ENCODE peak calls at places on chromosomes 2 and 18, in five cellular contexts. E is sigmoid colon; M is neural crest cell; T is activated effector memory CD4-positive, alpha-beta T cell treated with anti-CD3 and anti-CD28 coated beads, Interleukin-2, amount 50 U/mL, for 16 hours; I is stimulated activated CD4-positive, alpha-beta T cell treated with anti-CD3 and anti-CD28 coated beads, Interleukin-2, amount 100 ng/mL, for 24 hours. A is an unnamed sample.

GRCh38 chr2:8102470-8102869 is 579.4 kb upstream of the ID2 start:
- DNase-seq in E (no peak), M (no peak), T (no peak), I (no peak), A (no peak)

GRCh38 chr2:220855296-220855695 is 716.8 kb downstream of the EPHA4 start:
- DNase-seq in E (no peak), M (no peak), T (no peak), I (no peak), A (no peak)

GRCh38 chr18:78138993-78139496 is 840.6 kb upstream of the SALL3 start:
- DNase-seq in E (no peak), M (no peak), T (no peak), I (no peak), A (no peak)

GRCh38 chr2:120748310-120748709 is 12.6 kb downstream of the GLI2 start:
- DNase-seq in E (no peak), M (no peak), T (no peak), I (no peak), A (no peak)

GRCh38 chr2:54666741-54667639 is 56.5 kb upstream of the EML6 start:
- DNase-seq in E (peak), M (no peak), T (no peak), I (no peak), A (no peak)

GRCh38 chr2:223725494-223725893 is 111.9 kb downstream of the AP1S3 start:
- DNase-seq in E (peak), M (peak), T (no peak), I (no peak), A (no peak)

GRCh38 chr2:131827481-131828163 is 299.9 kb downstream of the CCDC74A start:
- DNase-seq in E (no peak), M (no peak), T (no peak), I (no peak), A (no peak)

GRCh38 chr2:221468288-221468687 is 103.8 kb downstream of the EPHA4 start:
- DNase-seq in E (no peak), M (no peak), T (no peak), I (no peak), A (no peak)

GRCh38 chr2:18814387-18814786 is 225.0 kb upstream of the NT5C1B start:
- DNase-seq in E (no peak), M (no peak), T (no peak), I (no peak), A (no peak)

GRCh38 chr2:215847718-215848117 is 165.6 kb downstream of the MREG start:
- DNase-seq in E (no peak), M (no peak), T (no peak), I (no peak), A (no peak)

GRCh38 chr2:152098033-152098797 is 629 bp downstream of the CACNB4 start:
- DNase-seq in E (peak), M (peak), T (no peak), I (no peak), A (no peak)

GRCh38 chr2:224085246-224085645 is 46.2 kb upstream of the SERPINE2 start:
- DNase-seq in E (no peak), M (no peak), T (no peak), I (no peak), A (no peak)

GRCh38 chr2:28801726-28802125 is 8.9 kb upstream of the SPDYA start:
- DNase-seq in E (no peak), M (no peak), T (no peak), I (no peak), A (no peak)

GRCh38 chr2:146661494-146662096 is 1183.2 kb upstream of the ACVR2A start:
- DNase-seq in E (no peak), M (no peak), T (no peak), I (no peak), A (no peak)

GRCh38 chr18:1488394-1488793 is 583.7 kb downstream of the ADCYAP1 start:
- DNase-seq in E (no peak), M (no peak), T (no peak), I (no peak), A (no peak)

GRCh38 chr2:158797963-158798700 is 3.0 kb downstream of the DAPL1 start:
- DNase-seq in E (no peak), M (no peak), T (no peak), I (no peak), A (no peak)

A was measured in chondrocyte.